ENCODE peak calls at places on chromosomes 11 and 22, in nine cellular contexts. L is activated naive CD4-positive, alpha-beta T cell treated with Interleukin-2 at 50 U/mL for 16 hours; B is RPMI8226; D is ovary; S is stimulated activated CD8-positive, alpha-beta memory T cell treated with anti-CD3 and anti-CD28 coated beads, Interleukin-2, amount 100 ng/mL, for 48 hours; P is progenitor cell of endocrine pancreas; K is iris pigment epithelial cell; U is AG09309; J is SW 1271. M is an unnamed sample.

GRCh38 chr11:66920978-66921784 is 37.0 kb downstream of the PC start:
- DNase-seq in K (no peak), L (no peak), S (no peak), U (no peak), P (no peak), D (no peak), J (no peak), B (no peak), M (no peak)

GRCh38 chr22:24554316-24555159 is at the start of gene GUCD1:
- DNase-seq in K (peak), S (no peak), U (no peak), L (peak), P (no peak), D (no peak), B (peak), J (no peak), M (no peak)

GRCh38 chr11:45333506-45333971 is 47.4 kb upstream of the SYT13 start:
- DNase-seq in D (peak), P (no peak), J (no peak), K (peak), U (peak), B (no peak), S (no peak), L (no peak), M (no peak)

GRCh38 chr22:18057568-18058209 is 20.1 kb upstream of the PEX26 start:
- DNase-seq in J (no peak), D (peak), U (peak), K (peak), B (no peak), S (no peak), L (no peak), P (no peak), M (no peak)

GRCh38 chr11:12542186-12542935 is 131.9 kb upstream of the TEAD1 start:
- DNase-seq in P (no peak), K (no peak), L (no peak), J (no peak), D (no peak), S (no peak), B (no peak), U (no peak), M (no peak)

GRCh38 chr11:109865558-109866186 is 227.5 kb upstream of the ZC3H12C start:
- DNase-seq in L (no peak), P (no peak), K (no peak), D (no peak), B (no peak), S (no peak), J (peak), U (no peak), M (no peak)

GRCh38 chr22:46377566-46378498 is 42.3 kb downstream of the TRMU start:
- DNase-seq in D (peak), L (no peak), J (peak), K (peak), U (no peak), S (no peak), P (peak), B (peak), M (no peak)

GRCh38 chr11:32775908-32776307 is 18.6 kb downstream of the CCDC73 start:
- DNase-seq in B (no peak), L (no peak), K (no peak), J (no peak), P (no peak), U (no peak), D (no peak), S (no peak), M (no peak)

GRCh38 chr11:31903225-31904074 is 92.3 kb upstream of the PAX6 start:
- DNase-seq in U (no peak), D (no peak), P (no peak), B (no peak), S (no peak), J (no peak), K (no peak), L (no peak), M (no peak)

GRCh38 chr22:35315855-35316745 is 16.4 kb downstream of the TOM1 start:
- DNase-seq in U (no peak), P (no peak), D (no peak), L (no peak), S (no peak), B (no peak), J (no peak), K (no peak), M (no peak)

GRCh38 chr22:38335077-38335476 is 17.8 kb upstream of the CSNK1E start:
- DNase-seq in B (no peak), S (no peak), L (no peak), D (no peak), J (no peak), U (no peak), K (peak), P (no peak), M (no peak)

GRCh38 chr22:48315415-48316244 is 1512.0 kb downstream of the BRD1 start:
- DNase-seq in J (no peak), L (no peak), K (no peak), B (no peak), D (no peak), S (no peak), U (no peak), P (no peak), M (no peak)

GRCh38 chr11:64498151-64498550 is 92.9 kb upstream of the SLC22A12 start:
- DNase-seq in L (no peak), B (no peak), U (no peak), P (no peak), D (no peak), S (no peak), K (no peak), J (no peak), M (no peak)

GRCh38 chr11:46050065-46050464 is 71.2 kb downstream of the PHF21A start:
- DNase-seq in S (no peak), B (no peak), P (no peak), D (peak), L (no peak), U (peak), J (no peak), K (peak), M (no peak)

GRCh38 chr22:49482811-49483210 is 344.9 kb downstream of the BRD1 start:
- DNase-seq in P (no peak), K (no peak), D (no peak), U (no peak), J (no peak), B (no peak), L (no peak), S (no peak), M (no peak)

GRCh38 chr11:118581057-118581456 is 8.8 kb downstream of the ARCN1 start:
- DNase-seq in P (no peak), D (no peak), S (no peak), B (no peak), J (no peak), K (no peak), U (no peak), L (no peak), M (no peak)

GRCh38 chr11:133081730-133082452 is 450.4 kb downstream of the OPCML start:
- DNase-seq in D (no peak), K (no peak), S (no peak), L (no peak), P (no peak), U (no peak), J (no peak), B (no peak), M (no peak)

GRCh38 chr11:134276396-134277175 is 407 bp downstream of the GLB1L3 start:
- DNase-seq in S (peak), L (peak), J (no peak), B (no peak), K (no peak), U (no peak), D (no peak), P (no peak), M (no peak)

GRCh38 chr11:76628408-76628947 is 42.1 kb downstream of the LRRC32 start:
- DNase-seq in S (peak), K (no peak), P (no peak), D (no peak), U (no peak), B (no peak), J (no peak), L (peak), M (no peak)